ENCODE peak calls at places on chromosomes 2 and 18, in four cellular contexts. G, Q, X and E are unnamed samples.

GRCh38 chr2:181106229-181106628 is 125.8 kb downstream of the UBE2E3 start:
- DNase-seq in G (no peak), Q (no peak), X (no peak), E (no peak)

GRCh38 chr18:32891130-32891529 is 118.3 kb upstream of the KLHL14 start:
- DNase-seq in G (no peak), Q (no peak), X (no peak), E (no peak)

GRCh38 chr18:74836296-74837139 is 238.8 kb downstream of the ZNF407 start:
- DNase-seq in G (no peak), Q (no peak), X (peak; percentile 65), E (no peak)

GRCh38 chr2:179096090-179096489 is 46.2 kb upstream of the CCDC141 start:
- DNase-seq in G (no peak), Q (no peak), X (no peak), E (no peak)

GRCh38 chr2:223055140-223055539 is 3.1 kb downstream of the KCNE4 start:
- DNase-seq in G (no peak), Q (no peak), X (peak; percentile 6), E (no peak)

GRCh38 chr2:69177785-69178636 is 165.0 kb downstream of the ANTXR1 start:
- DNase-seq in G (peak; percentile 96), Q (peak; percentile 89), X (no peak), E (peak; percentile 97)

GRCh38 chr2:120576509-120577474 is 158.9 kb upstream of the GLI2 start:
- DNase-seq in G (peak; percentile 59), Q (no peak), X (no peak), E (peak; percentile 79)

GRCh38 chr2:25712455-25712854 is 39.1 kb upstream of the DTNB start:
- DNase-seq in G (no peak), Q (no peak), X (no peak), E (no peak)

GRCh38 chr18:48340502-48340901 is 68.7 kb downstream of the ZBTB7C start:
- DNase-seq in G (no peak), Q (no peak), X (no peak), E (no peak)

GRCh38 chr2:46066116-46066515 is 231.1 kb upstream of the EPAS1 start:
- DNase-seq in G (no peak), Q (no peak), X (no peak), E (no peak)

GRCh38 chr18:11487390-11487789 is 122.0 kb upstream of the SLC35G4 start:
- DNase-seq in G (no peak), Q (no peak), X (no peak), E (no peak)

GRCh38 chr2:233487748-233488345 is 78.7 kb downstream of the USP40 start:
- DNase-seq in G (no peak), Q (no peak), X (no peak), E (no peak)

GRCh38 chr18:1805526-1805925 is 765.8 kb downstream of the METTL4 start:
- DNase-seq in G (no peak), Q (no peak), X (no peak), E (no peak)

GRCh38 chr18:58911241-58911640 is 46.6 kb downstream of the ZNF532 start:
- DNase-seq in G (no peak), Q (no peak), X (no peak), E (no peak)

GRCh38 chr2:96156926-96157648 is 11.8 kb upstream of the DUSP2 start:
- DNase-seq in G (no peak), Q (no peak), X (no peak), E (no peak)

GRCh38 chr2:132503621-132504200 is 87.1 kb downstream of the GPR39 start:
- DNase-seq in G (no peak), Q (no peak), X (no peak), E (no peak)

GRCh38 chr2:197883354-197884032 is 79.1 kb downstream of the PLCL1 start:
- DNase-seq in G (no peak), Q (no peak), X (no peak), E (no peak)

GRCh38 chr2:189673661-189674373 is 653 bp upstream of the ANKAR start:
- DNase-seq in G (no peak), Q (no peak), X (no peak), E (no peak)

GRCh38 chr2:167721593-167721992 is 525.8 kb downstream of the STK39 start:
- DNase-seq in G (no peak), Q (no peak), X (no peak), E (no peak)

GRCh38 chr2:62181836-62182235 is 14.1 kb upstream of the B3GNT2 start:
- DNase-seq in G (no peak), Q (no peak), X (no peak), E (no peak)